ENCODE peak calls at places on chromosomes 6 and 20, in seven cellular contexts. S is right atrium auricular region; R is CD8-positive, alpha-beta memory T cell; B is uterus; A is CD8-positive, alpha-beta T cell; Q is IMR-90; V is breast epithelium. E is an unnamed sample. For H3K27me3 and H3K4me1, the result is how much of the 10 kb centered on the place peaks cover.

GRCh38 chr20:29318871-29319461 is 1938.5 kb upstream of the DEFB115 start:
- DNase-seq in S (no peak), A (no peak), B (no peak), Q (no peak), R (no peak), V (no peak), E (no peak)

GRCh38 chr6:41689171-41690008 is 46.0 kb downstream of the TFEB start:
- DNase-seq in A (no peak), V (peak), S (no peak), B (no peak), Q (peak), R (no peak), E (no peak)

GRCh38 chr6:80742481-80742880 is 636.0 kb downstream of the BCKDHB start:
- DNase-seq in S (no peak), R (no peak), Q (peak), B (no peak), A (no peak), V (no peak), E (no peak)

GRCh38 chr6:50049829-50050228 is at the start of gene DEFB112:
- DNase-seq in R (no peak), B (no peak), S (no peak), V (no peak), Q (no peak), A (no peak), E (no peak)

GRCh38 chr20:57980526-57980925 is 247.9 kb downstream of the ANKRD60 start:
- DNase-seq in A (no peak), R (no peak), V (no peak), B (no peak), Q (no peak), S (no peak), E (no peak)

GRCh38 chr6:2447318-2447717 is 201.9 kb upstream of the GMDS start:
- DNase-seq in V (no peak), S (no peak), R (no peak), B (no peak), A (no peak), Q (no peak), E (peak)

GRCh38 chr6:166785131-166785530 is 158.1 kb upstream of the RPS6KA2 start:
- DNase-seq in B (no peak), R (no peak), S (no peak), Q (no peak), V (no peak), A (no peak), E (no peak)

GRCh38 chr20:5448449-5449118 is 131.8 kb upstream of the PROKR2 start:
- DNase-seq in Q (peak), B (no peak), A (peak), S (no peak), R (peak), V (no peak), E (peak)

GRCh38 chr6:170438402-170438753 is 114.7 kb downstream of the PSMB1 start:
- DNase-seq in R (no peak), Q (peak), S (peak), B (peak), V (no peak), A (no peak), E (peak)

GRCh38 chr6:157486632-157487031 is 105.6 kb downstream of the ZDHHC14 start:
- DNase-seq in S (no peak), Q (no peak), A (peak), V (no peak), B (no peak), R (no peak), E (peak)

GRCh38 chr6:64696053-64696452 is 1011.0 kb downstream of the EYS start:
- DNase-seq in V (no peak), R (no peak), S (no peak), Q (no peak), B (no peak), A (no peak), E (no peak)

GRCh38 chr6:129860901-129861665 is at the start of gene TMEM244:
- DNase-seq in R (peak), B (no peak), Q (peak), S (no peak), A (no peak), V (no peak), E (no peak)

GRCh38 chr6:134961366-134961765 is 11.5 kb upstream of the ALDH8A1 start:
- DNase-seq in B (no peak), S (no peak), A (no peak), R (no peak), Q (no peak), V (no peak), E (no peak)

GRCh38 chr6:14596410-14596809 is 478.8 kb downstream of the CD83 start:
- DNase-seq in R (no peak), B (no peak), Q (peak), A (no peak), V (no peak), S (peak), E (peak)

GRCh38 chr20:36217226-36217625 is 19.1 kb upstream of the AAR2 start:
- DNase-seq in Q (no peak), V (no peak), R (no peak), B (no peak), A (no peak), S (no peak), E (peak)

DNA sequence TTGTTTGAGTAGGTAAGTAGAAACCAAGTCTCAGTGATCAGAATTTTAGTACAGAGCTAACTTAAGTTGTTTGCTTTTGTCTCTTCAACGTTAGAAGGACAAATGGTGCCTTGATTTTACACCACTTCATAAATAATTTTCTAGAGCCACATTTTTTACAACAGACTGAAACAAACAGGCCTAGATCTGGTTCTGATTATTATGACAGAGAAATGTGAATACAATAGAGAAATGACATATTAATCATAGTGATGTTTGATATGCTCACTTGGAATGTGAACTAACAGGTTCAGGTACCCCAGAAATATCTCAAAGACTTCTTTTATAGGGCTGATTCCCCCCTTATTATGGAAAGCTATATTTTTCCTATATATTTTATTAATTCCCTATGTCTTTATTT is 760.6 kb downstream of the KIF16B start:
- DNase-seq in B (no peak), S (no peak), A (no peak), Q (no peak), R (no peak), V (no peak), E (no peak)
- H3K4me3 ChIP-seq in B (no peak), S (no peak), A (no peak), Q (no peak), R (no peak), V (no peak), E (no peak)

GRCh38 chr6:33236852-33237251 is 28.6 kb downstream of the RING1 start:
- DNase-seq in Q (no peak), R (no peak), B (no peak), S (no peak), V (peak), A (no peak), E (no peak)

GRCh38 chr6:33237731-33238130 is 29.4 kb downstream of the RING1 start:
- DNase-seq in A (no peak), B (no peak), R (no peak), S (no peak), Q (no peak), V (peak), E (no peak)

DNA sequence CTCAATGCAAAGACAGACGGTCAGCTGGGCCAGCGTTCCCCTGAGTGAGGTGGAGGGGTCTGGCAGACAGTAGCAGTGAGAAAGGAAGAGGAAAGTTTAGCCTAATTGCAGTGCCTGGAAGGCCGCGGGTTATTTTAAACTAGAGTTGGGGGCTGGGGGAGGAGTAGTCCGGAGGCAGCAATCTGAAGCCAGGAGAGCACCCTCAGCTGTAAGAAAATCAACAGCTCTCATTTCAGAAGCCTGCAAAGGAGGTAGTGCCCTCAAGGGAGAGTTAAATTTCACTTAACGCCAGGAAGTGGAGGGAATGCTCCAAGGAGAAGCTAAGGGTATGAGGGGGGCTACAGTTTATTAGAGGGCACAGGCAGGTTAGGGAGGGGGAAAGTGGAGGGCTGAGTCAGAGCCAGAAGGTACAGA is 26.9 kb downstream of the RING1 start:
- DNase-seq in B (no peak), R (no peak), V (peak), Q (no peak), S (no peak), A (no peak), E (no peak)
- H3K27me3 ChIP-seq in B (under half), R (under half), V (under half), Q (half or more), S (under half), A (under half), E (under half)

DNA sequence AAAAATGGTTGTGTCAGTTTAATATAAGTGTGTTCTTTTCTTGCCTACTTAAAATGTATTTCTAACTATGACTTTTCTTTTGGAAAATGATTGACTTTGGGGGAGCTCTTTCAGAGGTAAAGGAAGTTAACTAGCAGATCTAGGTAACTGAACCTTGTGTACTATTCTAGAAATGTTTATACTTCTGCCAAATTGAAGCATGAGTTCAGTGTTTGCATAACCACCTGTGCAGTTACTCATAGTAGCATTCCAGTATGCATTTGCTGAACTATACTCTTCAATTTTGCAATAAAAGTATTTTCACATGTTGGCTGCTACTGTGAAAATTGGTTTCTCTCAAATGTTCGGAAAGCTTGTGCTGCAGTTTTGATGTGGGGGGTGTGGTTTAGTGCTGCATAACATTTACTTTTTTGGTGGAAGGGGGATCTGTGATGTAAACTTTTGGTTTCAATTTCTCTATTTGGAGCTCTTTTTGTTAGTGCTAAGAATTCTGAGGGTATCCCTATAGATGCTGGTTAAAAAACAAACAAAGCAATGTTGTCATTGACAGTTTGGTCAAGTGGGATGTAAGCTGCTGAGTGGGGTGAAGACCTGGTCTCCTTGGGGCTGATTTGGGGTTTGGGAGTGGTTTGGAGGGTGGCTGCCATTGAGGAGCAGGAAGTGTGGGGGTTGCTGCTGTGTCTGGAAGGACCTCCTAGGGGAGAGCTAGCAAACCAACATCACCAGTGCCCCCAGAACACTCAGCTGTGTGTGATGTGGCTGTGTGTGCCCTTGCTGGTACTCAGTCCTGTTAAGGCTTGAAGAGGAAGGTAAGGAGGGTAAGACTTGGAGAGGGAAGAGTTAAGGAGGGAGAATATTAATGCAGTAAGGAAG is 87.8 kb downstream of the CARMIL1 start:
- DNase-seq in S (no peak), V (no peak), B (no peak), R (peak), A (peak), Q (no peak), E (no peak)
- H3K4me1 ChIP-seq in S (under half), V (under half), B (under half), R (under half), A (under half), Q (under half), E (under half)

GRCh38 chr6:77466055-77467028 is 3.1 kb upstream of the HTR1B start:
- DNase-seq in B (peak), A (no peak), Q (peak), V (no peak), R (no peak), S (no peak), E (peak)
- H3K4me3 ChIP-seq in B (peak), A (peak), Q (peak), V (peak), R (peak), S (peak), E (peak)

GRCh38 chr20:2708073-2708415 is 15.5 kb downstream of the EBF4 start:
- DNase-seq in R (no peak), V (no peak), A (peak), S (peak), Q (no peak), B (no peak), E (no peak)
- H3K27me3 ChIP-seq in R (under half), V (under half), A (under half), S (under half), Q (under half), B (under half), E (under half)

GRCh38 chr6:111752476-111752875 is 120.8 kb downstream of the FYN start:
- DNase-seq in Q (no peak), B (no peak), S (no peak), A (no peak), V (no peak), R (no peak), E (no peak)
- H3K4me1 ChIP-seq in Q (under half), B (under half), S (under half), A (half or more), V (under half), R (half or more), E (under half)